ENCODE peak calls at places on chromosomes 13 and 19, in seven cellular contexts. K is transverse colon, E is H54, B is sigmoid colon, X is tibial nerve, L is IMR-90, J is H1. H is an unnamed sample.

GRCh38 chr13:105346141-105346766 is 1189.2 kb downstream of the EFNB2 start:
- DNase-seq in K (no peak), E (peak), B (no peak), X (no peak), L (peak), J (no peak), H (no peak)

GRCh38 chr19:41309225-41310030 is 544 bp upstream of the CCDC97 start:
- DNase-seq in K (no peak), E (no peak), B (no peak), X (no peak), L (no peak), J (no peak), H (no peak)

GRCh38 chr13:98567140-98567539 is 9.8 kb downstream of the STK24 start:
- DNase-seq in K (no peak), E (no peak), B (peak), X (no peak), L (no peak), J (no peak), H (no peak)

GRCh38 chr13:33168326-33168960 is 117.1 kb downstream of the STARD13 start:
- DNase-seq in K (no peak), E (no peak), B (no peak), X (no peak), L (no peak), J (no peak), H (no peak)

GRCh38 chr19:48735031-48735615 is 5.3 kb downstream of the RASIP1 start:
- DNase-seq in K (peak), E (no peak), B (no peak), X (no peak), L (no peak), J (no peak), H (no peak)

GRCh38 chr19:39937094-39937493 is 2.7 kb upstream of the FCGBP start:
- DNase-seq in K (no peak), E (no peak), B (no peak), X (no peak), L (no peak), J (no peak), H (no peak)

GRCh38 chr19:17829855-17830566 is 8.7 kb upstream of the INSL3 start:
- DNase-seq in K (peak), E (peak), B (peak), X (no peak), L (peak), J (peak), H (no peak)

GRCh38 chr19:35644987-35645679 is 3.0 kb upstream of the COX6B1 start:
- DNase-seq in K (peak), E (no peak), B (peak), X (peak), L (peak), J (peak), H (no peak)

GRCh38 chr13:36344886-36345437 is 1.2 kb downstream of the SPART start:
- DNase-seq in K (no peak), E (no peak), B (no peak), X (no peak), L (no peak), J (no peak), H (no peak)

GRCh38 chr19:9913237-9914000 is 22.9 kb downstream of the OLFM2 start:
- DNase-seq in K (peak), E (no peak), B (no peak), X (no peak), L (no peak), J (no peak), H (no peak)

GRCh38 chr13:86559915-86560314 is 760.7 kb upstream of the SLITRK6 start:
- DNase-seq in K (no peak), E (no peak), B (no peak), X (no peak), L (no peak), J (no peak), H (no peak)

GRCh38 chr19:38515906-38516305 is 82.4 kb downstream of the RYR1 start:
- DNase-seq in K (no peak), E (no peak), B (no peak), X (no peak), L (no peak), J (no peak), H (no peak)

GRCh38 chr19:4206818-4207484 is 22.4 kb upstream of the EBI3 start:
- DNase-seq in K (no peak), E (peak), B (no peak), X (no peak), L (peak), J (no peak), H (no peak)

GRCh38 chr13:111020021-111020420 is 95.1 kb upstream of the ARHGEF7 start:
- DNase-seq in K (no peak), E (no peak), B (no peak), X (no peak), L (no peak), J (no peak), H (no peak)

GRCh38 chr13:39037880-39038568 is at the start of the genes NHLRC3 and PROSER1:
- DNase-seq in K (peak), E (peak), B (peak), X (peak), L (peak), J (peak), H (peak)
- TF ChIP-seq POLR2A in K (peak), E (peak), B (peak), X (peak), L (peak), J (peak), H (peak)

GRCh38 chr19:5254543-5254942 is 86.1 kb downstream of the PTPRS start:
- DNase-seq in K (no peak), E (no peak), B (no peak), X (no peak), L (no peak), J (no peak), H (no peak)

GRCh38 chr19:5255602-5256231 is 84.9 kb downstream of the PTPRS start:
- DNase-seq in K (no peak), E (no peak), B (no peak), X (no peak), L (no peak), J (no peak), H (no peak)

GRCh38 chr19:5254944-5255343 is 85.7 kb downstream of the PTPRS start:
- DNase-seq in K (no peak), E (no peak), B (no peak), X (no peak), L (no peak), J (no peak), H (no peak)

GRCh38 chr19:5259750-5260149 is 80.9 kb downstream of the PTPRS start:
- DNase-seq in K (no peak), E (no peak), B (no peak), X (no peak), L (no peak), J (no peak), H (no peak)

DNA sequence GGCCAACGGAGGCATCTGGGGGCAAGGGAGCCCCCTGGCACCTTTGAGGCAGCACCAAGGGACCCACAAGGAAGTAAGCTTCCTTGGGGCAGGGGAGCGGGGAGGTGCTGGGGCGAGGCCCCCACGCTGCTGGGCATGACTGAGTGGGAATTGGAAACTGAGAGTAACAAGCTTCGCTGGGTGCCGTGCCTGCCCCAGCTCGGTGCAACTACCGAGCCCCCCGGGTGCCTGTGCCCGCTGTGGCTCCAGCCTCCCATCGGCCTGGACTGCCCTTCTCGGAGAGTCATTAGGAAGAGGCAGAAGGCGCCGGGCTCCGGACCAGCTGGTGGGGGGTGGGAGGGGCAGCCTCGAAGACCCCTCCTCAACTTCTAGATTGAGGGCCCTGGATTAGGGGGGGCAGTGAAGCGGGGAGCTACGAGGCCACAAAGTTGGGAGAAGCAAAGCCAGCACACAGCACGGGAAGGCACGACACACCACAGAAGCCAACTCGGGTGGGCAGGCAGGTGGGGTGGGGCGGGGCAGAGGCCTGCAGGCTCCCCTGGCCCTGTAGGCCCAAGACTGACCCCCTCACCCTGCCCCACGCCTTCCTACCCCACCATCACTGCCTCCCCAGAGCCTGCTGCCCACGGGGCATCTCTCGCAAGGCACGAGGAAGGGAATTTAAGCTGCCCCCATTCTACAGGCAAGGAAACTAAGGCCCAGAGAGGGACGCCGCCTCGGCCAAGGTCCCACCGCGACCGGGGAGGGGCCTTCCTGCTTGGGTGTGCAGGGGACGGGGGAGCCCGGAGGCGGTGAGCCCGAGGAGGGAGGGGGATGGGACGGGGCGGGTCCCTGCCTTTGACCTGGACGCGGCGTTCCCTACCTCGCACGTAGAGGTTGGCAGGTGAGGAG is 83.2 kb downstream of the PTPRS start:
- DNase-seq in K (no peak), E (no peak), B (no peak), X (no peak), L (no peak), J (no peak), H (no peak)
- TF ChIP-seq POLR2A in K (no peak), E (no peak), B (no peak), X (no peak), L (no peak), J (no peak), H (no peak)

DNA sequence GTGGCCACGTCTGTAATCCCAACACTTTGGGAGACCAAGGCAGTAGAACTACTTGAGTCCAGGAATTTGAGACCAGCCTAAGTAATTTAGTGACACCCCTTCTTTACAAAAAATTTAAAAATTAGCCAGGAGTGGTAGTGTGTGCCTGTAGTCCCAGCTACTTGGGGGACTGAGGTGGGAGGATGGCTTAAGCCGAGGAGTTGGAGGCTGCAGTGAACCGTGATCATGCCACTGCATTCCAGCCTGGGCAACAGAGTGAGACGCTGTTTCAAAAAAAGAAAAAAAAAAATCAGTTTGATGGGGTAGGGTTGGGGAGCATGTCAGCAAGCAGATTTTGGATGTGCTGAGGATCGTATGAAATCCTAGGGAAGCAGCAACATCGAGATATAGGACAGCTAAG is 4.2 kb downstream of the CEACAM19 start:
- DNase-seq in K (no peak), E (no peak), B (no peak), X (no peak), L (no peak), J (no peak), H (no peak)
- TF ChIP-seq POLR2A in K (no peak), E (no peak), B (no peak), X (no peak), L (no peak), J (no peak), H (no peak)

DNA sequence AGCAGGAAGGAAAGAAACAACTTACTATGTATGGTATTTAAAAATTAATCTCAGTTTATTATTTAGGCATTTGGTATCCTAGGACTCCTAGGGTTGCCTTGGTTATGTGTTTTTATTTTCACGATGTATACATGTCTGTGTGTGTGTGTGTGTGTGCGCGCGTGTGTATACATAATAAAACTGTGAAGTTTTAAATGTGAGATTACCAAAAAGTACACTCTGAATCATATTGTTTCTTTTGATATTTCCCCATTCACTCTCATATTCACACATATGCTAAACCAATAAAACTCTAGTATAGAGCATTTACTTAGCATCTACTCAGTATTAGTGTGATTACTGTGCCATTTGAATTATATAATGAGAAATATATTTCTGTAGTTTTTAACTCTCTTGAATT is 30.8 kb upstream of the NDFIP2 start:
- DNase-seq in K (no peak), E (no peak), B (no peak), X (no peak), L (no peak), J (no peak), H (no peak)
- TF ChIP-seq POLR2A in K (no peak), E (no peak), B (no peak), X (no peak), L (no peak), J (no peak), H (no peak)

DNA sequence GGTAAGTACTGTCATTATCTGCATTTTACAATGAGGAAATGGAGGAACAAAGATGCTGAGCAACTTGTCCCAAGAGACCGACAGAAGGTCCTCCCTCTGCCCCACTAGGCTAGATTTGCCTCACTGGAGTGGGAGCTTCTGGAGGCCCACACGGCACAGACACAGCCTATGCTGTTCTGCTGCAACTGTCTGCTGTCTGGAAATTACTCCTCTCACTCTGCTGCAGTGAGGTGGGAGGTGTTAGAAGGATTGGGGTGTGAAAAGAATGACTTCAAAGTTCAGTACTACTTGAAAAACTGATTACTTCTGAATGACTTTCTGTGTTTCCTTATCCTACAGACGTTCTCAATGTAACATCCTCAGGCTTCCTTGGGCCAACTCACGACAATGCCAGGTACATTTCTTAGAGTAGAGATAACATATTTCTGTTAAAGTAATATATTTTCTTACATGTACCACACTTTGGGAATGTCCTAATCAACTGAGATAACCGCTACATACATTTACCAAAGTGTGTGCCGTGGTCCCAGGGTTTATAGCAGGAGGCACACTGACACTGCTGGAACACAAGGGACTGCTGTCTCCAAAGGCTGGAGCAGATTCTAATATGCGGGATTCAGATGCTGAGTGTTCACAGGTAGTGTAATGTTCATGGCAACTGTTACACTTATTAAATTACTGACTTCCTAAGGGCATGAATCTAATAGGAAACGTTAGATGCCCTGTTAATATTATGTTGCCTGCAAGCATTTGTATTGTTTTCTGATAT is 53.5 kb upstream of the WASF3 start:
- DNase-seq in K (no peak), E (no peak), B (peak), X (no peak), L (no peak), J (no peak), H (no peak)
- TF ChIP-seq POLR2A in K (no peak), E (no peak), B (no peak), X (no peak), L (no peak), J (no peak), H (no peak)

DNA sequence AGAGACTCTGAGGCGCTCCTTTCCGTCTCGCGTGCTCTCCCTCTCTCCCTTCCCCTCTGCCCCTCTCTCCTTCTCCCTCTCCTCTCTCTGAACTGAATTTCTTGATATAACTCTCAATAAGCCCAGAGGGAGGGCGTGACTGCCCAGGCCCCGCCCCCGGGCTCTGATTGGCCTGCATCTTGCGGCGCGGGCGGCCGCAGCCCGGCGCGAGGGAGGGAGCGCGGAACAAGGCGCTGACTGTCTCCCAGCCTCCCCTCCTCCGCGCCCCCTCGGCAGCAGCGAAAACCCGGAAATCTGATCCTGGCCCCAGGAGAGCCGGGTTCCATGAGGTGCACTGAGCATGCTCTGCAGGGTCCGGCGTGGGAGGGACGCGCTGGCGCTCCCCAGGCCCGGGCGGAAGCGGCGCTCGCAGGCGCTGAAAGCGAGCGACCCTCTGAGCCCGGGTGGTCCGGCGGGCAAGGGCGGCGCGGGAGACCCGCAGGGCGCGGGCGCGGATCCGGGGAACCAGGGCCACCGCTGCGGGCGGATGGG is at the start of gene PCDH9:
- DNase-seq in K (peak), E (peak), B (peak), X (peak), L (peak), J (peak), H (peak)
- TF ChIP-seq POLR2A in K (peak), E (peak), B (peak), X (peak), L (peak), J (no peak), H (no peak)

DNA sequence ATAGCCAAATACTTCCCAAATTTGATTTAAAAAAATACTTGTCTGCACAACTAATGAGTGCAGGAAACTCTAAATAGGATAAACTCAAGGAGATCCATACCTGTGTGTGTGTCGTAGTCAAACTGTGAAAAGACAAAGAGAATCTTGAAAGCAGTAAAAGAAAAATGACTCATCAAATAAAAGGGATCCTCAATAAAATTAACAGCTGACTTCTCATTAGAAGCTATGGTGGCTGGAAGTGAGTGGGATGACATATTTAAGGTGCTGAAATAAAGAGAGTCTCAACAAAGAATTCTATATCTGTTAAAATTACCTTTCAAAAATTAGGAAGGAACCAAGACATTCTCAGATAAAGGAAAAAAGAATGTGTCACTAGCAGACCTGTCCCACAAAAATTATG is 13.7 kb downstream of the RNASEH2B start:
- DNase-seq in K (no peak), E (no peak), B (no peak), X (no peak), L (no peak), J (no peak), H (no peak)
- TF ChIP-seq POLR2A in K (no peak), E (no peak), B (no peak), X (no peak), L (no peak), J (no peak), H (no peak)

GRCh38 chr19:13848811-13849241 is 28.1 kb upstream of the NANOS3 start:
- DNase-seq in K (no peak), E (no peak), B (no peak), X (no peak), L (no peak), J (no peak), H (no peak)

GRCh38 chr19:13849277-13849676 is 27.7 kb upstream of the NANOS3 start:
- DNase-seq in K (no peak), E (no peak), B (no peak), X (no peak), L (no peak), J (no peak), H (no peak)

GRCh38 chr19:13847900-13848677 is 28.8 kb upstream of the NANOS3 start:
- DNase-seq in K (no peak), E (no peak), B (no peak), X (no peak), L (no peak), J (no peak), H (no peak)

GRCh38 chr19:13846533-13847032 is 30.4 kb upstream of the NANOS3 start:
- DNase-seq in K (peak), E (peak), B (peak), X (peak), L (peak), J (no peak), H (peak)

GRCh38 chr19:13847033-13847899 is 29.7 kb upstream of the NANOS3 start:
- DNase-seq in K (peak), E (peak), B (peak), X (peak), L (peak), J (no peak), H (peak)
- TF ChIP-seq POLR2A in K (peak), E (no peak), B (peak), X (peak), L (peak), J (peak), H (peak)

H was measured in GM12892.